ENCODE peak calls at places on chromosome 20, in seven cellular contexts. Q, Z, C, P, O, H and B are unnamed samples. For H3K9me3, the result is how much of the 10 kb centered on the place peaks cover.

GRCh38 chr20:44159711-44160110 is 27.3 kb downstream of the JPH2 start:
- DNase-seq in Q (no peak), Z (no peak), C (no peak), P (no peak), O (no peak), H (no peak), B (no peak)

GRCh38 chr20:23446505-23446904 is 6.2 kb downstream of the CST11 start:
- DNase-seq in Q (no peak), Z (peak), C (peak), P (peak), O (peak), H (no peak), B (no peak)

GRCh38 chr20:38210741-38211140 is 45.7 kb upstream of the TGM2 start:
- DNase-seq in Q (no peak), Z (no peak), C (no peak), P (no peak), O (no peak), H (no peak), B (no peak)

GRCh38 chr20:61478611-61479305 is 226.7 kb downstream of the CDH4 start:
- DNase-seq in Q (no peak), Z (no peak), C (no peak), P (no peak), O (no peak), H (no peak), B (no peak)

GRCh38 chr20:25744261-25744660 is 47.6 kb upstream of the ZNF337 start:
- DNase-seq in Q (no peak), Z (no peak), C (no peak), P (no peak), O (no peak), H (no peak), B (no peak)

GRCh38 chr20:60680554-60680953 is 571.5 kb upstream of the CDH4 start:
- DNase-seq in Q (no peak), Z (no peak), C (no peak), P (no peak), O (no peak), H (no peak), B (no peak)

GRCh38 chr20:36367907-36368306 is 61.8 kb downstream of the DLGAP4 start:
- DNase-seq in Q (no peak), Z (no peak), C (no peak), P (no peak), O (no peak), H (no peak), B (no peak)

GRCh38 chr20:33211817-33212424 is 5.2 kb upstream of the BPIFA3 start:
- DNase-seq in Q (no peak), Z (peak), C (peak), P (no peak), O (peak), H (peak), B (no peak)

GRCh38 chr20:63258826-63259225 is 4.6 kb upstream of the NKAIN4 start:
- DNase-seq in Q (no peak), Z (no peak), C (no peak), P (no peak), O (no peak), H (no peak), B (no peak)

GRCh38 chr20:22775256-22775655 is 190.9 kb upstream of the FOXA2 start:
- DNase-seq in Q (no peak), Z (no peak), C (no peak), P (no peak), O (no peak), H (no peak), B (no peak)

GRCh38 chr20:25195962-25196700 is 619 bp downstream of the ENTPD6 start:
- DNase-seq in Q (no peak), Z (peak), C (no peak), P (no peak), O (peak), H (peak), B (no peak)

DNA sequence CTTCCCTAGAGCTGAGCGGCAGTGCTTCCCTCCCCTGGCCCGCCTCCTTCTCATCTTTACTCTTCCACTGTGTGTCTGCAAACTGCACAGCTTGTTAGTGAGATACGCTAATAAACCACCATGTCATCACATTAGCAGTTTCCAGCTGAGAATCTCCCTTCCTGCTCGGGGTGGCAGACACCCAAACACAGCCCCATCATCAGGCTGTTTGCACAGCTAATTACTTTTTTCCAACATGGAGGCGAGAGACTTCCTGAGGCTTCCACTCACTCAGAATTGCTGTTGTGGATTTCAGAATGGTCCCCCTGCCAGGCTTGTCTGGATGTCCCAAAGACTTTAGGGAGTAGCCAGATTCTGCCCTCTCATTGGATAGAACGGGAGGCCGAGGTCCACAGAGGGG is 445.0 kb upstream of the SULF2 start:
- DNase-seq in Q (no peak), Z (no peak), C (no peak), P (no peak), O (no peak), H (no peak), B (no peak)
- H3K9me3 ChIP-seq in Q (under half), Z (under half), C (under half), P (under half), O (under half), H (under half), B (under half)

GRCh38 chr20:4036351-4036750 is 21.0 kb upstream of the RNF24 start:
- DNase-seq in Q (no peak), Z (no peak), C (no peak), P (no peak), O (no peak), H (no peak), B (peak)

GRCh38 chr20:4038676-4039075 is 23.3 kb upstream of the RNF24 start:
- DNase-seq in Q (no peak), Z (no peak), C (no peak), P (no peak), O (no peak), H (no peak), B (no peak)

GRCh38 chr20:4041748-4042411 is 26.5 kb upstream of the RNF24 start:
- DNase-seq in Q (peak), Z (no peak), C (peak), P (no peak), O (no peak), H (peak), B (no peak)

GRCh38 chr20:4040283-4041179 is 25.2 kb upstream of the RNF24 start:
- DNase-seq in Q (no peak), Z (no peak), C (no peak), P (no peak), O (no peak), H (no peak), B (no peak)

GRCh38 chr20:4038047-4038459 is 22.7 kb upstream of the RNF24 start:
- DNase-seq in Q (no peak), Z (peak), C (no peak), P (peak), O (no peak), H (no peak), B (no peak)
- TF ChIP-seq CTCF in Q (no peak), Z (no peak), C (no peak), P (no peak), O (no peak), H (no peak), B (no peak)

DNA sequence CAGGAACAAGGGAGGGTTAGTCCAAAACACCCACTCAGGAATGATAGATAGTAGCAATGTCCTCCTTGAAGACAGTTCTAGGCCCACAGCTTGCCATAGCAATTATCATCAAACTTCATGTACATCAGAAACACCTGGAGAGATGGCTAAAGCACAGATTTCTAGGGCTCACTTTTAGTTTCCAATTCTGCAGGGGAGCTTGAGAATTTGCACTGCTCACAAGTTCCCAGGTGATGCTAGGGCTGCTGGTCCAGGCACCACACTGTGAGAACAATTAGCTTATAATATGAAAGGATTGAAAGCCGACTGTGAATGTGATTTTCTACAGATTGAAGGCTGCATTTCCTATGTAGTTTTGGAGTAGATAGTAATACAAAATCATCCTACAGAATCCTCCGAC is 3.5 kb downstream of the DEFB126 start:
- DNase-seq in Q (no peak), Z (no peak), C (no peak), P (no peak), O (no peak), H (no peak), B (no peak)
- H3K9me3 ChIP-seq in Q (under half), Z (under half), C (under half), P (under half), O (under half), H (under half), B (under half)

DNA sequence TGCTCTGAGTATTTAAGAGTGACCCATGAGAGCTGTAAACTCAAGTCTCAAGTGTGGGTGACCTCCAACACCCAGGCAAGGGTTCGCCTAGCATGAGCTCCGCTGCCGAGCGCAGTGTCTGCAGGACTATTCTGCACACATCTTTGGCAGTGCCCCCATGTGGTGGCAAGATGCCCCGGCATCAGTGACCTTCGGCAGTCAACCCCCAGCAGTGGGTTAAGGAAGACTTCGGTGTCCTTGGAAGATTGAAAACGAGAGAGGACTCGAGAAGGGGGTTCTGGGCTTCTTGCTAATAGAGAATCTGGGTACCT is 43.1 kb downstream of the RBM38 start:
- DNase-seq in Q (no peak), Z (no peak), C (no peak), P (no peak), O (no peak), H (peak), B (no peak)
- TF ChIP-seq CTCF in Q (no peak), Z (no peak), C (no peak), P (no peak), O (no peak), H (no peak), B (peak)